ENCODE peak calls at places on chromosome 20, in seven cellular contexts. X is KBM-7, P is germinal center, B is fibroblast of mammary gland, Y is GM04504, T is T-helper 9 cell, K is psoas muscle. R is an unnamed sample.

GRCh38 chr20:17761612-17762011 is 61.8 kb downstream of the BANF2 start:
- DNase-seq in X (no peak), P (peak; percentile 16), B (peak; percentile 15), Y (no peak), T (no peak), K (no peak), R (peak; percentile 55)

GRCh38 chr20:19779634-19780033 is 21.6 kb downstream of the RIN2 start:
- DNase-seq in X (no peak), P (no peak), B (no peak), Y (no peak), T (no peak), K (no peak), R (no peak)

GRCh38 chr20:3383878-3384495 is 23.5 kb downstream of the DNAAF9 start:
- DNase-seq in X (no peak), P (no peak), B (no peak), Y (no peak), T (no peak), K (no peak), R (no peak)

GRCh38 chr20:63531686-63532448 is 5.3 kb downstream of the PTK6 start:
- DNase-seq in X (no peak), P (no peak), B (no peak), Y (no peak), T (no peak), K (no peak), R (no peak)

GRCh38 chr20:23103284-23104018 is 17.3 kb upstream of the CD93 start:
- DNase-seq in X (peak; percentile 20), P (no peak), B (peak; percentile 42), Y (no peak), T (no peak), K (no peak), R (no peak)

GRCh38 chr20:62929051-62929538 is 2.8 kb upstream of the DIDO1 start:
- DNase-seq in X (peak; percentile 39), P (peak; percentile 78), B (peak; percentile 56), Y (no peak), T (peak; percentile 57), K (peak; percentile 67), R (peak; percentile 96)

GRCh38 chr20:1800777-1801176 is 94.4 kb upstream of the SIRPA start:
- DNase-seq in X (peak; percentile 20), P (no peak), B (peak; percentile 55), Y (no peak), T (no peak), K (no peak), R (no peak)

GRCh38 chr20:51760905-51761544 is 7.2 kb downstream of the ATP9A start:
- DNase-seq in X (no peak), P (no peak), B (peak; percentile 62), Y (no peak), T (no peak), K (no peak), R (peak; percentile 51)

GRCh38 chr20:12053348-12053747 is 135.7 kb downstream of the BTBD3 start:
- DNase-seq in X (peak; percentile 94), P (no peak), B (peak; percentile 35), Y (no peak), T (no peak), K (no peak), R (no peak)

GRCh38 chr20:36447101-36447500 is 94.2 kb upstream of the MYL9 start:
- DNase-seq in X (no peak), P (no peak), B (no peak), Y (no peak), T (no peak), K (no peak), R (no peak)

GRCh38 chr20:63968928-63969760 is 586 bp downstream of the ZNF512B start:
- DNase-seq in X (no peak), P (no peak), B (no peak), Y (no peak), T (no peak), K (peak; percentile 38), R (peak; percentile 32)

GRCh38 chr20:54477134-54477533 is 1.7 kb downstream of the DOK5 start:
- DNase-seq in X (no peak), P (no peak), B (no peak), Y (no peak), T (no peak), K (no peak), R (no peak)

GRCh38 chr20:31573555-31574295 is 31.4 kb upstream of the ID1 start:
- DNase-seq in X (no peak), P (no peak), B (no peak), Y (no peak), T (no peak), K (no peak), R (no peak)

GRCh38 chr20:51345601-51346101 is 196.9 kb downstream of the NFATC2 start:
- DNase-seq in X (no peak), P (no peak), B (peak; percentile 88), Y (peak; percentile 58), T (no peak), K (peak; percentile 26), R (no peak)

GRCh38 chr20:944774-945410 is 28.8 kb upstream of the ANGPT4 start:
- DNase-seq in X (no peak), P (no peak), B (no peak), Y (no peak), T (no peak), K (no peak), R (no peak)

GRCh38 chr20:2132461-2132901 is 30.9 kb downstream of the STK35 start:
- DNase-seq in X (no peak), P (no peak), B (peak; percentile 31), Y (no peak), T (no peak), K (no peak), R (no peak)

GRCh38 chr20:4951299-4951698 is 50.0 kb downstream of the SLC23A2 start:
- DNase-seq in X (no peak), P (no peak), B (peak; percentile 83), Y (peak; percentile 60), T (no peak), K (no peak), R (no peak)

GRCh38 chr20:21053002-21053762 is 53.0 kb downstream of the LINC00237 start:
- DNase-seq in X (no peak), P (no peak), B (no peak), Y (no peak), T (no peak), K (no peak), R (no peak)

GRCh38 chr20:54199721-54200176 is 8.1 kb upstream of the PFDN4 start:
- DNase-seq in X (peak; percentile 91), P (peak; percentile 61), B (peak; percentile 80), Y (peak; percentile 35), T (peak; percentile 55), K (peak; percentile 67), R (peak; percentile 78)

GRCh38 chr20:63381781-63382431 is 20.8 kb upstream of the CHRNA4 start:
- DNase-seq in X (peak; percentile 34), P (peak; percentile 78), B (no peak), Y (no peak), T (peak; percentile 39), K (no peak), R (peak; percentile 73)

GRCh38 chr20:35971981-35972380 is 3.6 kb downstream of the CNBD2 start:
- DNase-seq in X (no peak), P (no peak), B (no peak), Y (no peak), T (no peak), K (no peak), R (no peak)

GRCh38 chr20:62344782-62345181 is 22.3 kb downstream of the LAMA5 start:
- DNase-seq in X (no peak), P (no peak), B (no peak), Y (no peak), T (no peak), K (no peak), R (no peak)

GRCh38 chr20:9617062-9617461 is 102.7 kb downstream of the LAMP5 start:
- DNase-seq in X (peak; percentile 43), P (peak; percentile 37), B (peak; percentile 60), Y (peak; percentile 18), T (peak; percentile 25), K (peak; percentile 25), R (peak; percentile 55)

GRCh38 chr20:55264825-55265224 is 740.5 kb downstream of the CBLN4 start:
- DNase-seq in X (no peak), P (no peak), B (no peak), Y (no peak), T (no peak), K (no peak), R (no peak)

GRCh38 chr20:33669224-33669623 is 2.5 kb downstream of the ACTL10 start:
- DNase-seq in X (no peak), P (no peak), B (no peak), Y (no peak), T (no peak), K (no peak), R (no peak)

GRCh38 chr20:35260426-35260825 is 17.5 kb downstream of the MMP24OS start:
- DNase-seq in X (no peak), P (no peak), B (no peak), Y (no peak), T (no peak), K (no peak), R (peak; percentile 40)

GRCh38 chr20:13960525-13960924 is 29.9 kb downstream of the SEL1L2 start:
- DNase-seq in X (no peak), P (no peak), B (no peak), Y (no peak), T (no peak), K (no peak), R (no peak)

GRCh38 chr20:3908667-3909066 is 19.5 kb downstream of the PANK2 start:
- DNase-seq in X (no peak), P (no peak), B (no peak), Y (no peak), T (no peak), K (no peak), R (no peak)

GRCh38 chr20:46801003-46801702 is 91.7 kb downstream of the SLC2A10 start:
- DNase-seq in X (no peak), P (no peak), B (no peak), Y (no peak), T (no peak), K (no peak), R (no peak)

GRCh38 chr20:36306557-36307411 is 645 bp downstream of the DLGAP4 start:
- DNase-seq in X (no peak), P (no peak), B (no peak), Y (no peak), T (no peak), K (no peak), R (no peak)

GRCh38 chr20:21272679-21273078 is 30.5 kb upstream of the XRN2 start:
- DNase-seq in X (no peak), P (no peak), B (no peak), Y (no peak), T (no peak), K (no peak), R (no peak)

GRCh38 chr20:37239026-37239451 is 22.6 kb downstream of the GHRH start:
- DNase-seq in X (no peak), P (no peak), B (peak; percentile 29), Y (no peak), T (no peak), K (no peak), R (no peak)

GRCh38 chr20:63518946-63519764 is 1.4 kb upstream of the PPDPF start:
- DNase-seq in X (no peak), P (no peak), B (no peak), Y (no peak), T (no peak), K (no peak), R (peak; percentile 41)